ENCODE peak calls at places on chromosomes 3 and 15, in nine cellular contexts. V, J, H, M, F, O, P, S and W are unnamed samples.

GRCh38 chr15:59178151-59178705 is 28.4 kb upstream of the LDHAL6B start:
- DNase-seq in V (no peak), J (no peak), H (no peak), M (no peak), F (no peak), O (no peak), P (peak; percentile 43), S (no peak), W (no peak)

GRCh38 chr15:76057332-76058000 is 2.3 kb upstream of the TMEM266 start:
- DNase-seq in V (peak; percentile 57), J (peak; percentile 66), H (no peak), M (no peak), F (no peak), O (peak; percentile 22), P (no peak), S (peak; percentile 61), W (no peak)

GRCh38 chr3:13209334-13209733 is 136.1 kb upstream of the IQSEC1 start:
- DNase-seq in V (no peak), J (no peak), H (no peak), M (no peak), F (no peak), O (no peak), P (no peak), S (no peak), W (no peak)

GRCh38 chr3:72255191-72255590 is 470.2 kb upstream of the PROK2 start:
- DNase-seq in V (peak; percentile 41), J (no peak), H (peak; percentile 37), M (no peak), F (no peak), O (no peak), P (no peak), S (no peak), W (no peak)

GRCh38 chr15:31024979-31025378 is 33.6 kb upstream of the MTMR10 start:
- DNase-seq in V (no peak), J (no peak), H (no peak), M (no peak), F (no peak), O (peak; percentile 49), P (no peak), S (peak; percentile 27), W (no peak)

GRCh38 chr15:59723686-59724336 is 34.7 kb upstream of the BNIP2 start:
- DNase-seq in V (no peak), J (no peak), H (peak; percentile 19), M (no peak), F (no peak), O (no peak), P (no peak), S (no peak), W (no peak)

GRCh38 chr15:70291696-70292510 is 194.2 kb upstream of the TLE3 start:
- DNase-seq in V (no peak), J (no peak), H (no peak), M (no peak), F (peak; percentile 4), O (no peak), P (no peak), S (peak; percentile 20), W (no peak)

GRCh38 chr3:14130230-14130629 is 5.4 kb downstream of the TMEM43 start:
- DNase-seq in V (no peak), J (no peak), H (no peak), M (no peak), F (no peak), O (no peak), P (no peak), S (no peak), W (no peak)

GRCh38 chr3:70603103-70603502 is 290.7 kb upstream of the MDFIC2 start:
- DNase-seq in V (no peak), J (no peak), H (no peak), M (no peak), F (no peak), O (no peak), P (no peak), S (no peak), W (no peak)

GRCh38 chr15:77002954-77003912 is 8.3 kb downstream of the PSTPIP1 start:
- DNase-seq in V (no peak), J (no peak), H (peak; percentile 56), M (peak; percentile 58), F (peak; percentile 85), O (no peak), P (peak; percentile 47), S (no peak), W (no peak)

GRCh38 chr3:75265897-75266296 is 398.2 kb upstream of the FRG2C start:
- DNase-seq in V (no peak), J (no peak), H (no peak), M (no peak), F (no peak), O (no peak), P (no peak), S (no peak), W (no peak)
- TF ChIP-seq CTCF in V (no peak), J (no peak), H (no peak), M (no peak), F (no peak), O (no peak), P (no peak), S (no peak), W (no peak)

DNA sequence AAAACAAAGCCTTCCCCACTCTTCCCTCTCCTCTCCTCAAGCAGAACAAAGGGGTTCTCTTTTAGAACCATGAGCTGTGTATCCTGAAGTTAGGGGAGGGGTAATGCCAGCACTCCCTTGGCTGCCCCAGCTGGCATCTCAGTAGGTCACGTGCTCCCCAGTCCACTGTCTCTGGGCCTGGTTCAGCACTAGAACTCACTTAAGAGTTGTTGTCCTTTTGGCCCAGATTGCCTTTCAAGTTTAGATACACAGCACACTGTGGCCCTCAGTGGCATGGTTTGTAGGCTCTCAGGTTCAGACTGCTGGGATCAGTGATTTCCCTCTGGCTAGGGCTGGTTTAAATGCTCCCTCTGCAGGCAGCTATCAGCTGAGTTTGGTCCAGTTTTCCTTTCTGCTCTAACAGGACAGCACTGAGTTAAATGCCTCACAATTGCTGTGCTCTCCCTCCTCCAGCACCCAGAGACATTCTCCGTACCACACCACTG is 188.4 kb upstream of the ST8SIA2 start:
- DNase-seq in V (no peak), J (no peak), H (peak; percentile 2), M (no peak), F (no peak), O (no peak), P (no peak), S (no peak), W (no peak)
- TF ChIP-seq CTCF in V (no peak), J (no peak), H (no peak), M (peak; percentile 23), F (no peak), O (no peak), P (no peak), S (no peak), W (peak; percentile 41)

GRCh38 chr15:39200586-39200985 is 380.3 kb upstream of the THBS1 start:
- DNase-seq in V (no peak), J (no peak), H (no peak), M (no peak), F (no peak), O (no peak), P (no peak), S (no peak), W (no peak)

GRCh38 chr15:39202641-39203040 is 378.2 kb upstream of the THBS1 start:
- DNase-seq in V (peak; percentile 29), J (peak; percentile 89), H (no peak), M (no peak), F (no peak), O (no peak), P (no peak), S (peak; percentile 50), W (peak; percentile 14)

GRCh38 chr15:39205506-39206371 is 375.1 kb upstream of the THBS1 start:
- DNase-seq in V (no peak), J (no peak), H (no peak), M (no peak), F (no peak), O (no peak), P (no peak), S (no peak), W (no peak)

GRCh38 chr15:39205081-39205480 is 375.8 kb upstream of the THBS1 start:
- DNase-seq in V (no peak), J (no peak), H (no peak), M (no peak), F (no peak), O (no peak), P (no peak), S (no peak), W (no peak)

GRCh38 chr15:39204031-39204430 is 376.8 kb upstream of the THBS1 start:
- DNase-seq in V (no peak), J (peak; percentile 37), H (no peak), M (no peak), F (no peak), O (peak; percentile 69), P (no peak), S (peak; percentile 61), W (no peak)
- TF ChIP-seq CTCF in V (no peak), J (no peak), H (no peak), M (no peak), F (no peak), O (no peak), P (no peak), S (no peak), W (no peak)

DNA sequence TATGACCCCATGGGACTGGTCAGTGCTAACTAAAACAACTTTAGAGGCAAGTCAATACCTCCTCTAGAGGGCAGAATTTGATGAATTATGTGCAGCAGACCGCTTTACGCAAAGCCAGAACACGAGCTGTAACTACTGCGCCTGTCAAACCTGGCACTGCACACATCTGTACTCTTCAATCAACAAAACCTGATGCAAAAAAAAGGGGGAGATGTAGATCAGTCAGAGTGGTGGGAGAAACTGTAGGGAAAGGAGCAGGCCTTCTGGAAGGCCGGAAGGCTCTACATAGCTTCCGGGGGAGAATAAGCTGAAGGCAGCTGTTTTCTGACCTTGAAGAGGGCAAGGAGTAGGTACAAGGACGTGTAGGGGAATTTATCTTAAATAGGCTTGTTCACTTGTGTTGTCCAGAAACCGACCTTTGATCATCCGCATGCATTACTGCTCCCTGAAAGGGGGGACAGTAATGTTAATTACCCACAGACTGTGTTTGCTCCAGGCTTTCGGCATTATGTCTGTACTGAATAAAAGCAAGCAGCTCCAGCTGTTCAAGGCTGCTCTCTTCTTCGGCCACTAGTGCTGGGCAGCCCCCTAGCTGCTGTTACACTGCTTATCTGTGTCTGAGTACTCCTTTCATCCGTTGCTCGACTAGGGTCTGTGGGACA is 41.0 kb downstream of the GPR160 start:
- DNase-seq in V (no peak), J (peak; percentile 22), H (no peak), M (no peak), F (no peak), O (no peak), P (no peak), S (no peak), W (no peak)
- TF ChIP-seq CTCF in V (no peak), J (peak; percentile 49), H (no peak), M (no peak), F (no peak), O (no peak), P (no peak), S (no peak), W (no peak)

GRCh38 chr15:39920510-39921273 is 626 bp upstream of the GPR176 start:
- DNase-seq in V (peak; percentile 70), J (peak; percentile 80), H (peak; percentile 73), M (peak; percentile 87), F (peak; percentile 64), O (peak; percentile 84), P (peak; percentile 83), S (peak; percentile 83), W (no peak)
- TF ChIP-seq CTCF in V (no peak), J (no peak), H (no peak), M (no peak), F (no peak), O (no peak), P (no peak), S (no peak), W (peak; percentile 8)